ENCODE peak calls at places on chromosome 7, in six cellular contexts. Z, B, D, H, N and M are unnamed samples.

GRCh38 chr7:108316708-108317107 is 139.5 kb downstream of the NRCAM start:
- DNase-seq in N (no peak), Z (no peak), H (no peak), D (no peak), B (no peak), M (no peak)

GRCh38 chr7:135510603-135511183 is 791 bp upstream of the CNOT4 start:
- DNase-seq in H (no peak), Z (no peak), D (no peak), B (peak), N (no peak), M (peak)

GRCh38 chr7:71682841-71683341 is 550.9 kb downstream of the GALNT17 start:
- DNase-seq in H (no peak), D (no peak), Z (no peak), N (no peak), B (no peak), M (no peak)

GRCh38 chr7:159107052-159107892 is 37.4 kb downstream of the VIPR2 start:
- DNase-seq in H (no peak), N (no peak), Z (peak), D (no peak), B (no peak), M (no peak)

GRCh38 chr7:100604976-100605911 is 3.1 kb downstream of the PCOLCE start:
- DNase-seq in H (no peak), B (no peak), Z (peak), N (no peak), D (no peak), M (no peak)

GRCh38 chr7:134461921-134462320 is 3.0 kb upstream of the AKR1B1 start:
- DNase-seq in N (no peak), H (no peak), Z (no peak), D (no peak), B (peak), M (no peak)

GRCh38 chr7:117324940-117325339 is 2.1 kb upstream of the WNT2 start:
- DNase-seq in H (no peak), N (no peak), B (peak), Z (no peak), D (no peak), M (no peak)

GRCh38 chr7:100745184-100745583 is 11.8 kb downstream of the ZAN start:
- DNase-seq in D (no peak), N (peak), Z (no peak), B (peak), H (no peak), M (no peak)

GRCh38 chr7:29442146-29442545 is 121.5 kb upstream of the PRR15 start:
- DNase-seq in D (peak), B (peak), Z (no peak), N (peak), H (no peak), M (no peak)

GRCh38 chr7:91098566-91098965 is 165.7 kb upstream of the FZD1 start:
- DNase-seq in N (no peak), B (peak), H (no peak), Z (no peak), D (no peak), M (peak)

GRCh38 chr7:151243411-151244155 is 4.9 kb downstream of the SMARCD3 start:
- DNase-seq in Z (no peak), H (no peak), B (no peak), D (no peak), N (no peak), M (no peak)